ENCODE peak calls at places on chromosomes 12 and 14, in seven cellular contexts. S, A, O, D, E, B and G are unnamed samples.

GRCh38 chr14:60657609-60657983 is 8.3 kb upstream of the SIX1 start:
- DNase-seq in A (no peak), S (no peak), O (no peak), B (no peak), E (no peak), D (peak), G (no peak)

GRCh38 chr14:102554835-102555819 is 37.3 kb upstream of the RCOR1 start:
- DNase-seq in D (peak), O (no peak), E (peak), S (no peak), B (peak), A (peak), G (peak)

GRCh38 chr14:93333631-93334095 is 827 bp upstream of the BTBD7 start:
- DNase-seq in B (peak), S (no peak), D (no peak), E (no peak), A (no peak), O (no peak), G (no peak)

GRCh38 chr12:5220835-5221234 is 177.2 kb downstream of the KCNA5 start:
- DNase-seq in D (peak), O (no peak), S (no peak), A (no peak), E (no peak), B (no peak), G (no peak)

GRCh38 chr12:62466596-62467411 is at the start of gene MON2:
- DNase-seq in B (peak), A (peak), E (peak), O (peak), S (peak), D (peak), G (peak)

GRCh38 chr14:100203962-100204834 is 34.7 kb upstream of the YY1 start:
- DNase-seq in S (peak), B (no peak), O (peak), D (no peak), E (peak), A (no peak), G (no peak)

GRCh38 chr12:113091506-113091905 is 35.0 kb downstream of the DTX1 start:
- DNase-seq in E (no peak), D (no peak), B (no peak), O (no peak), S (no peak), A (no peak), G (no peak)

GRCh38 chr14:83058068-83058467 is 1524.4 kb upstream of the SEL1L start:
- DNase-seq in D (no peak), O (no peak), S (no peak), E (no peak), A (no peak), B (no peak), G (no peak)

GRCh38 chr12:122726056-122726558 is 4.5 kb downstream of the HCAR1 start:
- DNase-seq in S (no peak), E (no peak), O (no peak), A (no peak), B (no peak), D (peak), G (no peak)

GRCh38 chr14:31954991-31955390 is 122.1 kb upstream of the ARHGAP5 start:
- DNase-seq in E (no peak), D (no peak), O (no peak), S (no peak), A (no peak), B (no peak), G (no peak)

GRCh38 chr14:34874386-34875030 is 652 bp downstream of the BAZ1A start:
- DNase-seq in S (peak), E (peak), A (peak), D (peak), B (peak), O (no peak), G (peak)

GRCh38 chr14:103099081-103099732 is 4.7 kb downstream of the EXOC3L4 start:
- DNase-seq in B (no peak), O (no peak), E (no peak), A (no peak), D (no peak), S (no peak), G (peak)

GRCh38 chr14:90116444-90116843 is 54.6 kb downstream of the KCNK13 start:
- DNase-seq in A (no peak), E (no peak), S (no peak), D (no peak), O (no peak), B (no peak), G (no peak)

GRCh38 chr12:47767197-47767724 is 5.8 kb upstream of the SLC48A1 start:
- DNase-seq in E (peak), O (no peak), A (no peak), B (peak), S (peak), D (peak), G (peak)

GRCh38 chr12:65534105-65534841 is 255.8 kb downstream of the MSRB3 start:
- DNase-seq in A (no peak), E (no peak), B (no peak), S (no peak), O (no peak), D (no peak), G (no peak)

GRCh38 chr14:22332671-22333407 is 256.2 kb downstream of the DAD1 start:
- DNase-seq in A (no peak), B (no peak), D (no peak), S (no peak), E (no peak), O (no peak), G (no peak)

GRCh38 chr12:48765753-48766162 is 23.1 kb downstream of the ADCY6 start:
- DNase-seq in A (no peak), O (no peak), B (no peak), D (no peak), S (no peak), E (no peak), G (no peak)

GRCh38 chr14:74401504-74402241 is 24.3 kb downstream of the SYNDIG1L start:
- DNase-seq in O (no peak), E (no peak), S (no peak), A (peak), D (peak), B (peak), G (peak)

GRCh38 chr14:100096656-100097055 is 31.4 kb downstream of the EVL start:
- DNase-seq in E (no peak), A (no peak), D (no peak), O (no peak), B (no peak), S (no peak), G (no peak)

GRCh38 chr12:105190530-105190929 is 45.4 kb downstream of the APPL2 start:
- DNase-seq in D (no peak), E (no peak), O (no peak), A (no peak), S (no peak), B (no peak), G (no peak)

GRCh38 chr14:100522616-100523021 is 64.6 kb downstream of the BEGAIN start:
- DNase-seq in B (no peak), O (no peak), E (no peak), A (peak), D (no peak), S (peak), G (peak)

GRCh38 chr12:130764475-130765185 is 48.5 kb upstream of the RIMBP2 start:
- DNase-seq in B (peak), O (no peak), E (no peak), A (no peak), D (peak), S (peak), G (no peak)

GRCh38 chr14:65476290-65476941 is 63.9 kb downstream of the FUT8 start:
- DNase-seq in D (no peak), O (no peak), E (no peak), B (no peak), A (no peak), S (peak), G (no peak)

GRCh38 chr14:60945984-60946383 is 34.9 kb downstream of the TRMT5 start:
- DNase-seq in O (no peak), B (no peak), E (no peak), S (no peak), D (no peak), A (no peak), G (no peak)

GRCh38 chr14:78143489-78144145 is 26.6 kb upstream of the NRXN3 start:
- DNase-seq in O (no peak), D (peak), S (peak), B (no peak), A (no peak), E (no peak), G (no peak)

GRCh38 chr12:103884316-103884715 is 43.3 kb upstream of the NT5DC3 start:
- DNase-seq in D (peak), B (peak), S (peak), A (no peak), O (peak), E (no peak), G (no peak)

DNA sequence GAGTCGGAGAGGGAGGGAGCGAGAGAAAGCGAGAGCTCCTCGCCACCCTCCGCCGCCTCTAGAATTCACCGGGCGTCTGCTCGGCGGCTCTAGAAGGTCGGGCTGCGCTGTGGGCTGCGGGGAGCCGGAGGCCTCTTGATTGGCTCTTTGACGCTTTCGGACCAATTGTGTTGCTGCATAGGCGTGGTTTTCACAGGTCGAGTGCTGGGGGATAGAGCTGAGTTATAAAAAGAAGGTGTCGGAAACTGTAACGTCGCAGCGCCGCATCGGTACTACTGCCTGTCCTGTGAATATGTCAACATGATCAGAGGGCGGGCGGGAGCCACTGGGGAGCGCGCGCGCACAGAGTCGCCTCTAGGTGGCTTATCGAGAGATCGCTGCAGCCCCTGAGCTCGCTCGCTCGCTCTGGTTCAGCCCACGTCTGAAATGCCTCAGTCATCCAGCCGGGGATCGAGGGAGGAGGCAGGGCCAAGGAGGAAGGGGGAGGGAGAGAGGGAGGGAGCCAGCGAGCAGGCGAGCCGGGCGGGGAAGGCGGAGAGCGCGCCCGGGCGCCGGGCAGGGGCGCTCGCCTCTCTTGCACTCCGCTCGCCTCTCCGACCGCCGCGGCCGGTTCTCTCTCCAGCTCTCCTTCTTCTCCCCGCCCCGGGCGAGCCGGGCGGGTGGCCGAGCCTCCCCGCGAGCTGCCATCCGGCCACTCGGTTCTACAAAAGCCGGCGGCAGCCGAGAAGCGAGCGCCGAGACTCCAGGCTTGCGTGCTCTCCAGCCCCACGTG is at the start of gene TBX3:
- DNase-seq in E (peak), S (peak), O (peak), D (peak), A (peak), B (peak), G (peak)
- H3K4me3 ChIP-seq in E (no peak), S (peak), O (peak), D (peak), A (peak), B (peak), G (peak)

DNA sequence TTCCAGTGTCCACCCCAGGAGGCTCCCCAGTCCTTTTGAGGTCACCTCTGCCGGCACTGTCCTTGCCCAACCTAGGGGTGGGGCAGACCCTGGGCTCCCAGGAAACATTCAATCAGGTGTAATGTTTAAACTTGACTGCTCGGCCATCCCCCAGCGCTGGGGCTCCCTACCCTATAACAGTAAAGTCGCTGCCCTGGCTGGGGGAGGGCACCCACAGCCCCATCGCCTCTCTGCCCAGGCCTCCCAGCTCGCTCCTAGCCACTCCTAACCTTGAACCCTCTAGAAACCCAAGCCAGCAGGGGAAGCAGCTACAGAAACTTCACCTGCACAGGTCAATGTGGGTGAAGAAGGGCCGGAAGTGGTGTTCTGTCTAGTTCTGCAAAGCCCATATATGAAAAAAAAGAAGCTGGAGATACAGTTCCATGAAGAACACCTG is 1.3 kb downstream of the CLMN start:
- DNase-seq in S (no peak), E (no peak), A (no peak), D (no peak), B (no peak), O (no peak), G (peak)
- H3K4me3 ChIP-seq in S (no peak), E (peak), A (no peak), D (no peak), B (no peak), O (no peak), G (no peak)

GRCh38 chr14:24329736-24330135 is 5.1 kb downstream of the ADCY4 start:
- DNase-seq in E (peak), A (peak), D (no peak), S (no peak), O (no peak), B (no peak), G (no peak)

GRCh38 chr14:24331731-24332093 is 3.2 kb downstream of the ADCY4 start:
- DNase-seq in A (peak), B (no peak), E (no peak), D (no peak), S (no peak), O (no peak), G (peak)

GRCh38 chr14:24330973-24331674 is 3.7 kb downstream of the ADCY4 start:
- DNase-seq in A (no peak), S (no peak), E (no peak), D (no peak), O (no peak), B (no peak), G (no peak)

GRCh38 chr14:24334431-24335271 is at the start of gene ADCY4:
- DNase-seq in O (no peak), S (no peak), E (no peak), A (peak), D (no peak), B (peak), G (peak)

DNA sequence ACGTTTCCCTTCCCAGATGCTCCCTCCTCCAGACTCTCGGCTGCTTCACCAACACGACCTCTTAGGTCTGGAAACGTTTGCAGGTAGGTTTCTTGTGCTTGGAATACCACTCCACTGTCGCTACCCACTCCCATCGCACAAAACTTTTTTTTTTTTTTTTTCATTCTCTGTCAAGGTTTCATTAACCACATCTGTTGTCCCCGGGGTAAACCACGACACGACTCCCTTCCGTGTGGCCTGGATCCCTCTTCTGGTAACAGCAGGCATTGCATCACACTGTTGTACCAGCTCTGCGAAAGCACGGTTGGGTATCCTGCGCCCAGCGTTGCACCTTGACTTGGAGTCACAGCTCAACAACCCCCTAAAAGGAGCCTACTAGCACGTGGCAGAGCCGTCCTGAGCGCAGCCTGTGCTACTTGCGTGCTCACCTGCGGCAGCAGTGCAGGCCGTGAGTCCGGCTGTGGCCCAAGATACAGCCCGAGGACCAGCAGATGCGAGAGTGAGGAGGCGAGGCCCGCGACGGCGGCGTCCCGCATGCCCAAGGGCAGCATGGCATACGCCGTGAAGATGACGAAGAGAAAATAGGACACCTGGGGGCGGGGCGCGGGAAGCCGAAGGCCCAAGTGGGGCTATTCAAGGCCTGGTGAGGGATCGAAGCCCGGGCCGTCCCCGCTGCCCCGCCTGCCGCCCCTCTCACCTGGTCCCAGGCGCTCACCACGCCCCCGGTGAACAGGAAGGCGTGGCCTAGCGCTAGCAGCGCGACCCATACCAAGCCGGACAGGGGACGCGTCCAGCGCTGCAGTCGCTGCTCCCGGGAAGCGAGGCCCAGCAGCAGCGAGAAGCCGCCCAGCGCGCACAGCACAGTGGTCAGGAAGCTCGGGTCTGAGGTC is 2.5 kb downstream of the ADCY4 start:
- DNase-seq in B (peak), A (peak), S (peak), O (no peak), E (peak), D (peak), G (peak)
- H3K4me3 ChIP-seq in B (peak), A (no peak), S (peak), O (peak), E (no peak), D (no peak), G (peak)

GRCh38 chr14:21258889-21259787 is 10.1 kb downstream of the HNRNPC start:
- DNase-seq in E (no peak), A (no peak), B (no peak), D (no peak), O (no peak), S (no peak), G (no peak)
- H3K4me3 ChIP-seq in E (no peak), A (no peak), B (peak), D (no peak), O (no peak), S (no peak), G (no peak)

GRCh38 chr12:53011889-53012288 is 5.6 kb downstream of the EIF4B start:
- DNase-seq in A (no peak), E (no peak), B (no peak), O (no peak), S (no peak), D (no peak), G (no peak)

GRCh38 chr12:53014709-53015108 is 8.5 kb downstream of the EIF4B start:
- DNase-seq in S (no peak), B (no peak), D (no peak), O (no peak), E (no peak), A (no peak), G (no peak)

GRCh38 chr12:53012928-53013327 is 6.7 kb downstream of the EIF4B start:
- DNase-seq in S (no peak), E (no peak), A (no peak), D (no peak), O (no peak), B (no peak), G (no peak)

GRCh38 chr12:53006810-53007742 is 820 bp downstream of the EIF4B start:
- DNase-seq in D (peak), B (peak), A (peak), E (peak), S (peak), O (peak), G (peak)

GRCh38 chr12:53010955-53011354 is 4.7 kb downstream of the EIF4B start:
- DNase-seq in D (no peak), E (no peak), O (no peak), B (no peak), A (no peak), S (no peak), G (no peak)
- H3K4me3 ChIP-seq in D (no peak), E (no peak), O (no peak), B (no peak), A (no peak), S (no peak), G (no peak)

DNA sequence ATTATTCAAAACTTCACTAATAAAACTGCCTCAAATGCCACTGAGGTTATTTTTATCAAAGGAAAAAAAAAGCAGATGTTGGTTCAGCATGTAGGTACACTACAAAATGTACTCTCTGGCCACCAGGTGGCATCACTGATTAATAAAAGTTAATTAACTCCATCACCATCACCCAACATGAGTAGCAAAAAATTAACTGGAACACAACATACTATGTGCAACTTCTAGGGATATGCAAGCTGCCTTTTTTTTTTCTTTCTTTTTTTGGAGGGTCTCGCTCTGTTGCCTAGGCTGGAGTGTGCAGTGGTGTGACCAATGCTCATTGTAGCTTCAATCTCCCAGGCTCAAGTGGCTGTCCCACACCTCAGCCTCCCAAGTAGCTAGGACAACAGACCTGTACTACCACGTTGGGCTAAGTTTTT is 43.8 kb upstream of the NR2C1 start:
- DNase-seq in D (peak), B (peak), S (peak), O (peak), A (no peak), E (peak), G (peak)
- H3K4me3 ChIP-seq in D (no peak), B (no peak), S (no peak), O (no peak), A (no peak), E (no peak), G (no peak)

GRCh38 chr14:104174051-104174450 is 35.7 kb downstream of the KIF26A start:
- DNase-seq in E (no peak), D (no peak), S (no peak), B (no peak), A (no peak), O (no peak), G (no peak)
- H3K4me3 ChIP-seq in E (no peak), D (no peak), S (no peak), B (no peak), A (no peak), O (no peak), G (no peak)

GRCh38 chr12:81758421-81759214 is 532 bp downstream of the PPFIA2 start:
- DNase-seq in B (no peak), O (no peak), D (peak), A (no peak), S (peak), E (peak), G (peak)
- H3K4me3 ChIP-seq in B (no peak), O (peak), D (peak), A (peak), S (peak), E (no peak), G (peak)

GRCh38 chr12:116123511-116124258 is 153.8 kb downstream of the MED13L start:
- DNase-seq in O (no peak), D (peak), B (no peak), S (peak), E (no peak), A (no peak), G (no peak)
- H3K4me3 ChIP-seq in O (peak), D (no peak), B (peak), S (peak), E (no peak), A (no peak), G (no peak)